ENCODE peak calls at places on chromosome 17, in nine cellular contexts. One of them, this sample, is unnamed.

GRCh38 chr17:79850571-79851460 is 11.6 kb upstream of the CBX4 start:
- DNase-seq in IMR-90: peak
- DNase-seq in neural crest cell: no peak
- DNase-seq in HAP-1: no peak
- DNase-seq in substantia nigra: no peak
- DNase-seq in cardiac muscle cell: peak
- DNase-seq in stimulated activated CD4-positive, alpha-beta T cell treated with anti-CD3 and anti-CD28 coated beads, Interleukin-15, amount 100 ng/mL, for 48 hours: no peak
- DNase-seq in astrocyte of the cerebellum: no peak
- DNase-seq in GM04504: peak
- DNase-seq in this sample: peak

GRCh38 chr17:3929181-3929580 is 12.9 kb upstream of the P2RX1 start:
- DNase-seq in stimulated activated CD4-positive, alpha-beta T cell treated with anti-CD3 and anti-CD28 coated beads, Interleukin-15, amount 100 ng/mL, for 48 hours: no peak
- DNase-seq in neural crest cell: no peak
- DNase-seq in substantia nigra: no peak
- DNase-seq in cardiac muscle cell: no peak
- DNase-seq in astrocyte of the cerebellum: no peak
- DNase-seq in GM04504: no peak
- DNase-seq in IMR-90: no peak
- DNase-seq in HAP-1: no peak
- DNase-seq in this sample: no peak

GRCh38 chr17:63843387-63844292 is 1.2 kb upstream of the SMARCD2 start:
- DNase-seq in HAP-1: no peak
- DNase-seq in stimulated activated CD4-positive, alpha-beta T cell treated with anti-CD3 and anti-CD28 coated beads, Interleukin-15, amount 100 ng/mL, for 48 hours: no peak
- DNase-seq in substantia nigra: peak
- DNase-seq in astrocyte of the cerebellum: no peak
- DNase-seq in neural crest cell: no peak
- DNase-seq in IMR-90: peak
- DNase-seq in cardiac muscle cell: peak
- DNase-seq in GM04504: peak
- DNase-seq in this sample: peak

GRCh38 chr17:27856676-27857429 is 36.3 kb downstream of the LYRM9 start:
- DNase-seq in stimulated activated CD4-positive, alpha-beta T cell treated with anti-CD3 and anti-CD28 coated beads, Interleukin-15, amount 100 ng/mL, for 48 hours: no peak
- DNase-seq in astrocyte of the cerebellum: no peak
- DNase-seq in cardiac muscle cell: no peak
- DNase-seq in HAP-1: no peak
- DNase-seq in IMR-90: no peak
- DNase-seq in GM04504: no peak
- DNase-seq in neural crest cell: no peak
- DNase-seq in substantia nigra: no peak
- DNase-seq in this sample: no peak

GRCh38 chr17:7237761-7238417 is 1.4 kb downstream of the PHF23 start:
- DNase-seq in astrocyte of the cerebellum: no peak
- DNase-seq in stimulated activated CD4-positive, alpha-beta T cell treated with anti-CD3 and anti-CD28 coated beads, Interleukin-15, amount 100 ng/mL, for 48 hours: peak
- DNase-seq in cardiac muscle cell: peak
- DNase-seq in HAP-1: peak
- DNase-seq in neural crest cell: peak
- DNase-seq in IMR-90: peak
- DNase-seq in GM04504: peak
- DNase-seq in substantia nigra: peak
- DNase-seq in this sample: peak

GRCh38 chr17:61294286-61294685 is 105.4 kb upstream of the TBX2 start:
- DNase-seq in HAP-1: no peak
- DNase-seq in GM04504: no peak
- DNase-seq in IMR-90: no peak
- DNase-seq in cardiac muscle cell: no peak
- DNase-seq in neural crest cell: no peak
- DNase-seq in substantia nigra: no peak
- DNase-seq in astrocyte of the cerebellum: no peak
- DNase-seq in stimulated activated CD4-positive, alpha-beta T cell treated with anti-CD3 and anti-CD28 coated beads, Interleukin-15, amount 100 ng/mL, for 48 hours: no peak
- DNase-seq in this sample: no peak

GRCh38 chr17:68588362-68588761 is 12.8 kb downstream of the FAM20A start:
- DNase-seq in HAP-1: no peak
- DNase-seq in cardiac muscle cell: no peak
- DNase-seq in stimulated activated CD4-positive, alpha-beta T cell treated with anti-CD3 and anti-CD28 coated beads, Interleukin-15, amount 100 ng/mL, for 48 hours: no peak
- DNase-seq in astrocyte of the cerebellum: no peak
- DNase-seq in neural crest cell: no peak
- DNase-seq in IMR-90: no peak
- DNase-seq in GM04504: no peak
- DNase-seq in substantia nigra: no peak
- DNase-seq in this sample: no peak

GRCh38 chr17:40069751-40070643 is 7.2 kb downstream of the THRA start:
- DNase-seq in cardiac muscle cell: peak
- DNase-seq in neural crest cell: no peak
- DNase-seq in astrocyte of the cerebellum: no peak
- DNase-seq in stimulated activated CD4-positive, alpha-beta T cell treated with anti-CD3 and anti-CD28 coated beads, Interleukin-15, amount 100 ng/mL, for 48 hours: no peak
- DNase-seq in HAP-1: no peak
- DNase-seq in IMR-90: peak
- DNase-seq in GM04504: no peak
- DNase-seq in substantia nigra: no peak
- DNase-seq in this sample: peak

GRCh38 chr17:47741109-47741792 is 8.2 kb downstream of the TBX21 start:
- DNase-seq in neural crest cell: no peak
- DNase-seq in stimulated activated CD4-positive, alpha-beta T cell treated with anti-CD3 and anti-CD28 coated beads, Interleukin-15, amount 100 ng/mL, for 48 hours: no peak
- DNase-seq in cardiac muscle cell: no peak
- DNase-seq in IMR-90: no peak
- DNase-seq in GM04504: no peak
- DNase-seq in astrocyte of the cerebellum: no peak
- DNase-seq in HAP-1: no peak
- DNase-seq in substantia nigra: no peak
- DNase-seq in this sample: no peak

This sample was measured in hepatocyte.